ENCODE peak calls at places on chromosomes 6 and 20, in five cellular contexts. W is activated CD8-positive, alpha-beta memory T cell treated with anti-CD3 and anti-CD28 coated beads, Interleukin-2, amount 10 ng/mL, durations not matched to agents 7 days and 5 days; P is activated naive CD8-positive, alpha-beta T cell treated with anti-CD3 and anti-CD28 coated beads, Interleukin-2, amount 50 U/mL, for 24 hours; D is adrenal gland; B is stimulated activated CD4-positive, alpha-beta T cell treated with anti-CD3 and anti-CD28 coated beads, Interleukin-2, amount 100 ng/mL, for 24 hours. L is an unnamed sample.

GRCh38 chr6:147782302-147782701 is 273.8 kb downstream of the SAMD5 start:
- DNase-seq in W (no peak), P (no peak), D (no peak), B (no peak), L (no peak)

GRCh38 chr6:34274129-34274528 is 25.3 kb upstream of the SMIM29 start:
- DNase-seq in W (no peak), P (no peak), D (no peak), B (no peak), L (no peak)

GRCh38 chr6:156942266-156942665 is 165.1 kb downstream of the ARID1B start:
- DNase-seq in W (peak), P (no peak), D (no peak), B (no peak), L (no peak)

GRCh38 chr20:9498322-9498721 is 16.1 kb upstream of the LAMP5 start:
- DNase-seq in W (no peak), P (no peak), D (no peak), B (no peak), L (no peak)

GRCh38 chr6:159700970-159701369 is 7.9 kb upstream of the SOD2 start:
- DNase-seq in W (no peak), P (no peak), D (no peak), B (no peak), L (no peak)

GRCh38 chr20:5642155-5642981 is 107.8 kb upstream of the SHLD1 start:
- DNase-seq in W (no peak), P (no peak), D (peak), B (no peak), L (no peak)

GRCh38 chr6:55675936-55676335 is 96.9 kb upstream of the HMGCLL1 start:
- DNase-seq in W (no peak), P (no peak), D (no peak), B (no peak), L (no peak)

GRCh38 chr6:129235167-129236072 is 352.5 kb downstream of the LAMA2 start:
- DNase-seq in W (no peak), P (no peak), D (no peak), B (no peak), L (no peak)

GRCh38 chr6:166007349-166008263 is 160.0 kb downstream of the TBXT start:
- DNase-seq in W (no peak), P (no peak), D (peak), B (no peak), L (peak)

GRCh38 chr6:139349464-139350020 is 24.9 kb downstream of the CITED2 start:
- DNase-seq in W (no peak), P (no peak), D (no peak), B (no peak), L (no peak)